ENCODE peak calls at places on chromosomes 2 and 18, in nine cellular contexts. D is RWPE2; C is effector memory CD4-positive, alpha-beta T cell; U is mesendoderm; J is CD8-positive, alpha-beta memory T cell; H is right cardiac atrium; I is IMR-90; Y is adipocyte; E is pancreas. V is an unnamed sample.

GRCh38 chr2:23073041-23073440 is 311.9 kb upstream of the KLHL29 start:
- DNase-seq in Y (no peak), C (no peak), I (no peak), J (no peak), E (no peak), U (no peak), H (no peak), D (no peak), V (no peak)

GRCh38 chr2:69911985-69912563 is 2.8 kb upstream of the MXD1 start:
- DNase-seq in J (peak; percentile 60), C (no peak), E (no peak), U (peak; percentile 71), I (peak; percentile 58), H (no peak), Y (peak; percentile 86), D (no peak), V (no peak)

GRCh38 chr2:17538022-17538843 is 2.3 kb upstream of the VSNL1 start:
- DNase-seq in C (no peak), D (no peak), Y (peak; percentile 73), U (peak; percentile 61), J (no peak), E (no peak), H (peak; percentile 50), I (peak; percentile 20), V (peak; percentile 48)

GRCh38 chr2:205293559-205293958 is 388.7 kb upstream of the NRP2 start:
- DNase-seq in C (no peak), Y (no peak), U (no peak), J (no peak), H (no peak), E (no peak), I (no peak), D (no peak), V (no peak)

GRCh38 chr2:229350117-229350805 is 79.2 kb upstream of the PID1 start:
- DNase-seq in U (no peak), C (no peak), I (no peak), H (no peak), D (no peak), E (no peak), Y (peak; percentile 43), J (no peak), V (no peak)

GRCh38 chr18:62741118-62741566 is 25.8 kb downstream of the PHLPP1 start:
- DNase-seq in U (peak; percentile 93), Y (no peak), E (peak; percentile 16), I (peak; percentile 61), C (no peak), D (no peak), J (no peak), H (no peak), V (no peak)

GRCh38 chr2:217110550-217110949 is 250.7 kb upstream of the TNP1 start:
- DNase-seq in U (no peak), J (no peak), E (no peak), Y (no peak), I (no peak), H (no peak), D (no peak), C (no peak), V (no peak)

GRCh38 chr18:8858888-8859511 is 153.6 kb downstream of the MTCL1 start:
- DNase-seq in J (no peak), C (no peak), E (no peak), H (no peak), Y (peak; percentile 96), I (peak; percentile 99), U (peak; percentile 53), D (no peak), V (no peak)

DNA sequence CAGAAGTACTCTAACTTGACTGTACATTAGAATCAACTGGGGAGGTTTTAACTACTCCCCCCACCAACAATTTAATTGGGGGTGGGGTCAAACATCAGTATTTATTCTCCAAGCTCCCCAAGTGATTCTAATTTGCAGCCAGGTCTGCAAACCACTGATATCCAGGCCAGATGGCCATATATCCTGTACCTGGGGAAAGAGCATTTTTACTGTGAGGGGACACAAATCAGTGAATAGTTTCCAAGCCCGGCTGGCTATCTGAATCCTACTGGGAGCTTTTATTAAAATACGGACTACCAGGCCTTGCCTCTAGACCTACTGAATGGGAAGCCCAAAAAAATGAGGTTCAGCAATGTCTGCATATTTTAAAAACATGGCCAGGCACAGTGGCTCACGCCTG is 88.5 kb downstream of the TCF4 start:
- DNase-seq in E (no peak), C (no peak), Y (no peak), U (no peak), J (no peak), I (no peak), D (no peak), H (no peak), V (no peak)
- H3K4me1 ChIP-seq in E (no peaks in the 10 kb centered on the region), C (no peaks in the 10 kb centered on the region), Y (peaks cover 18% of the 10 kb centered on the region), U (no peaks in the 10 kb centered on the region), J (no peaks in the 10 kb centered on the region), I (peaks cover 18% of the 10 kb centered on the region), D (peaks cover 7% of the 10 kb centered on the region), H (peaks cover 1% of the 10 kb centered on the region), V (peaks cover 4% of the 10 kb centered on the region)

GRCh38 chr2:95058989-95059601 is 33.6 kb downstream of the MAL start:
- DNase-seq in D (no peak), E (peak; percentile 26), Y (no peak), H (no peak), C (no peak), U (no peak), J (no peak), I (no peak), V (peak; percentile 45)

GRCh38 chr2:95058466-95058988 is 33.0 kb downstream of the MAL start:
- DNase-seq in I (no peak), Y (no peak), U (no peak), E (no peak), C (no peak), J (no peak), H (no peak), D (no peak), V (peak; percentile 56)

GRCh38 chr2:95056044-95056443 is 30.5 kb downstream of the MAL start:
- DNase-seq in Y (no peak), E (no peak), C (no peak), H (no peak), U (no peak), D (no peak), I (no peak), J (no peak), V (no peak)

GRCh38 chr2:95057535-95058453 is 32.3 kb downstream of the MAL start:
- DNase-seq in I (no peak), U (no peak), H (no peak), C (no peak), Y (no peak), D (no peak), J (no peak), E (peak; percentile 9), V (peak; percentile 55)

DNA sequence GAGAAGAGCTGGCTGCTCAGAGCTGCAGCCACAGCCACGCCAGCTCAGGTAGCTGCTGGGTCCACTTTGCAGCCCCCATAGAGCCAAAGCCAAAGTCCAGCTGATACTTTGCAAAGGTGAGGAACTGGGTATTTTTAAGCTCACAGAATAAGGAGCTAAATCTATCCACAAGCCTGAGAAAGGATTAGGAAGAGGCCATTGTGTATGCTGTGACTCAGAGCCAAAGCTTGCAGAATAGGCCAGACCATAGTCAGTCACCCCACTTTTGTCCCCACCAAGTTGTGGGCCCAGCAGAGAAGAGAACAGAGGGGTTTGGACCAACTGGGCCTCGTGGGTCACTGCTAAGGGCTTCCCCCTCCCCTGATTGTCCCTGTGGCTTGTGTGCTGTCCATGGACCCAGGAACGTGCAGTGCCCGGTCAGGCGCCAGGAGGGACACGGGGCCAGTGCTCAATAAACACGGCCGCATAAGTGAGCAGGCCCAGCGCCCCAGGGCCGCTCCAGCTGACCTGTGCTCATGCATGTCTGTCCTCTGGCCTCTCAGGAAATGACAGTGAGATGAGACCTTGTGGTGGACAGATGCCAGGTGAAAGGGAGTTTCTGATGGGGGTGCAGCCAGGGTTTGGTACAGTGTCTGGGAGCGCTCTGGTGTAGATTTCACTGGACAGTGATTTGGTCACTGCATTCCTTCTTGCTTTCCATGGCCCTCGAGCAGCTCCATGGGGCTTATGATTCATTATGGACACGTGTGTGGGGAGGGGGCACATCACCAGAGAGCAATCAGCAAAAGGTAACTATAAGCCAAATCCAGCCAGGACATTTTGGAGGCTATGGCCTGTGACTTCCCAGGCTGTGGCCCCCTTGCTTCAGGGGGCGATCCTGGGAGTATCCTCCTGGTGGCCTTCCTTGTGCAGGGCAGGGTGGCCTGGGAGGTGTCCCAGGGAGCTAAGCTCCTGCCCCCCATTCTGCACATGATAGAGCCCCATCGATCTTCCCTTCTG is 31.3 kb downstream of the MAL start:
- DNase-seq in E (no peak), H (no peak), I (peak; percentile 13), J (no peak), C (no peak), U (no peak), Y (no peak), D (no peak), V (peak; percentile 63)
- H3K4me1 ChIP-seq in E (no peaks in the 10 kb centered on the region), H (no peaks in the 10 kb centered on the region), I (peaks cover 6% of the 10 kb centered on the region), J (peaks cover 55% of the 10 kb centered on the region), C (peaks cover 10% of the 10 kb centered on the region), U (no peaks in the 10 kb centered on the region), Y (no peaks in the 10 kb centered on the region), D (peaks cover 4% of the 10 kb centered on the region), V (no peaks in the 10 kb centered on the region)

DNA sequence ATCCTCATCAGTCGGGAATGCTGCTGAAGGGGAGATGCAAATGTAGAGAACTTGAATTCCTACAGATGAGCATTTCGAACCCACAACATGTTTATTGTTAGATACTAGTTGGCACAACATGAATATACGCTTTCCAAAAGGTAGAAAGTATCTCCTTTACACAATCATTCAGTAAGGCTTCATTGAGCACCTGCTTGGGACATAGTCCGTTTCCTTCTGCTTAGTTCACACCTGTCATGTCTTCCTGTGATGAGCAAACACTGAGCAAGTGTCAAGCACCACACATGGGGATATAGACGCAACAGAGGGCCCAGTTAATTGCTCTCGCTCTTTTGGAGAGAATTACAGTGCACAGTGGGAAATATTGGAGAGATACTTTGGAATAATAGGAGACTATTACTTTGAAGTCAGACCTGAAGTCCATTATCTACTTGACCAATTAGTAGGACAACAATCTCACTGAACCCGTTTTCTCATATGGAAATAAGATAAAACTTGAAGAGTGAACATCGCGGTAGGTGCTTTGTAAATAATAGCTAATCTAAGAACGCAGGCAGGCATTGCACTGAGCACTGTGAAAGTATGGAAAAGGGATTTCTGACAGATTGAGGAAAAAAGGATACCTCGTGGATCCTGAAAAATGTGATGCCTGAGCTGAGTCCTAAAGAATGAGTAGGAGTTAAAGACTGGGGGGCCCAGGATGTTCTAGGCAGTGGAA is 1.2 kb downstream of the CPSF3 start:
- DNase-seq in I (no peak), D (no peak), Y (no peak), J (no peak), U (no peak), H (no peak), C (no peak), E (no peak), V (no peak)
- H3K4me1 ChIP-seq in I (peaks cover 15% of the 10 kb centered on the region), D (peaks cover 11% of the 10 kb centered on the region), Y (peaks cover 42% of the 10 kb centered on the region), J (peaks cover 29% of the 10 kb centered on the region), U (peaks cover 5% of the 10 kb centered on the region), H (peaks cover 2% of the 10 kb centered on the region), C (peaks cover 15% of the 10 kb centered on the region), E (peaks cover 6% of the 10 kb centered on the region), V (peaks cover 38% of the 10 kb centered on the region)

DNA sequence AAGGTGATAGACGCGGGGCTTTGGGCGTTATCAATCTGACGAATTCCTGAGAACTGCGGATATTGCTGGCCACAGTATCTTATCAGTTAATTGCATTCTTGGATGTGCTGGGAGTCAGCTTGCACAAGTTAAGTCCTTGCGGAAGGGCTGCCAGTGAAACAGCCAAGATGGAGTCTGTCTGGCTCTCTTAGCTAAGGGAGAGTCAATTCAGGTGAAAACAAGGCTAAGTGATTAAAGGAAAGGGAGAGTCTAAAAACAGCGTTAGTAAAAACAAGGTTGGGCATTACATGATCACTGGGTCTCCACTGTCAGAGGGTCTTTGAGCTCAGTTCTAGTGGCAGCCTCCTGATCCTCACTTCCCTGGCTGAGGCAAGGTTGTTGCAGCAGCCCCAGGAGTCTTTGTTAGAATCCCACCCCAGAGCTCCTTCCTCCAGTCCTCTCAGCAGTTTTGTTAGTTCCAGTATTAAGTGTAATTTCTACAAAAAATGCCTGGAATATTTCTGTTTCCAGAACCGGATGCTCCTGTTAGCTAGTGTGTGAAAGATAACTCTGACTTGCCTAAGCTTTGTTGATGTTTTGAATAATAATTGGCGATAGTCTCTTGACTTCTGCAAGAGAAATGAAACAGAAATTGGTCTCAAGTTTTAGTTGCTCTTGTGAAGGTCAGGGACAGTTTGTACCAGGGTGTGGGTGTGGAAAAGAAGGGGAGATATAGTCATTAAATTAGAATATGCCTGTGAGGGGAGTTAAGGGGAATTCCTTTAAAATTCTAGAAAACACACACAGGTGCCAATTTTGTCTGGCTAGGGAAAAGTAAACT is 10.6 kb downstream of the CFLAR start:
- DNase-seq in J (no peak), C (no peak), U (peak; percentile 95), D (no peak), I (peak; percentile 49), E (no peak), Y (peak; percentile 56), H (peak; percentile 67), V (no peak)
- H3K4me1 ChIP-seq in J (peaks cover 98% of the 10 kb centered on the region), C (peaks cover 86% of the 10 kb centered on the region), U (peaks cover 37% of the 10 kb centered on the region), D (peaks cover 54% of the 10 kb centered on the region), I (peaks cover 33% of the 10 kb centered on the region), E (peaks cover 72% of the 10 kb centered on the region), Y (peaks cover 96% of the 10 kb centered on the region), H (peaks cover 47% of the 10 kb centered on the region), V (peaks cover 97% of the 10 kb centered on the region)

V was measured in suprapubic skin.